ENCODE peak calls at places on chromosomes 6 and 20, in five cellular contexts. V is astrocyte, D is mammary epithelial cell, U is sigmoid colon, Y is ovary. E is an unnamed sample.
A peak's percentile ranks its signal among the peaks of the same experiment; 100 is the strongest.

GRCh38 chr6:129929433-129929832 is 68.3 kb upstream of the TMEM244 start:
- DNase-seq in V (peak; percentile 88), D (peak; percentile 72), U (no peak), Y (no peak), E (no peak)

GRCh38 chr6:43921548-43922422 is 151.8 kb downstream of the VEGFA start:
- DNase-seq in V (no peak), D (no peak), U (peak; percentile 38), Y (no peak), E (no peak)

GRCh38 chr6:8549381-8549780 is 114.0 kb upstream of the SLC35B3 start:
- DNase-seq in V (no peak), D (no peak), U (no peak), Y (no peak), E (no peak)

GRCh38 chr20:14383326-14383725 is 45.9 kb upstream of the FLRT3 start:
- DNase-seq in V (no peak), D (no peak), U (no peak), Y (no peak), E (no peak)

GRCh38 chr6:43742931-43743632 is 26.9 kb upstream of the VEGFA start:
- DNase-seq in V (no peak), D (no peak), U (peak; percentile 58), Y (no peak), E (no peak)

GRCh38 chr20:63706027-63706695 is 1.6 kb downstream of the ARFRP1 start:
- DNase-seq in V (no peak), D (no peak), U (peak; percentile 61), Y (no peak), E (no peak)

GRCh38 chr6:170030284-170031095 is 260.4 kb downstream of the DLL1 start:
- DNase-seq in V (no peak), D (no peak), U (peak; percentile 20), Y (peak; percentile 2), E (peak; percentile 31)

GRCh38 chr20:47740225-47741184 is 44.8 kb downstream of the SULF2 start:
- DNase-seq in V (no peak), D (no peak), U (peak; percentile 72), Y (no peak), E (no peak)

GRCh38 chr20:47438464-47439381 is 63.0 kb upstream of the NCOA3 start:
- DNase-seq in V (peak; percentile 57), D (peak; percentile 52), U (no peak), Y (no peak), E (no peak)

GRCh38 chr20:53943522-53944291 is 126.7 kb downstream of the BCAS1 start:
- DNase-seq in V (no peak), D (no peak), U (no peak), Y (no peak), E (peak; percentile 33)

GRCh38 chr20:20130399-20130798 is 78.1 kb downstream of the CFAP61 start:
- DNase-seq in V (no peak), D (peak; percentile 42), U (no peak), Y (no peak), E (no peak)

GRCh38 chr20:51497542-51498467 is 44.7 kb downstream of the NFATC2 start:
- DNase-seq in V (peak; percentile 49), D (peak; percentile 35), U (no peak), Y (no peak), E (peak; percentile 16)

DNA sequence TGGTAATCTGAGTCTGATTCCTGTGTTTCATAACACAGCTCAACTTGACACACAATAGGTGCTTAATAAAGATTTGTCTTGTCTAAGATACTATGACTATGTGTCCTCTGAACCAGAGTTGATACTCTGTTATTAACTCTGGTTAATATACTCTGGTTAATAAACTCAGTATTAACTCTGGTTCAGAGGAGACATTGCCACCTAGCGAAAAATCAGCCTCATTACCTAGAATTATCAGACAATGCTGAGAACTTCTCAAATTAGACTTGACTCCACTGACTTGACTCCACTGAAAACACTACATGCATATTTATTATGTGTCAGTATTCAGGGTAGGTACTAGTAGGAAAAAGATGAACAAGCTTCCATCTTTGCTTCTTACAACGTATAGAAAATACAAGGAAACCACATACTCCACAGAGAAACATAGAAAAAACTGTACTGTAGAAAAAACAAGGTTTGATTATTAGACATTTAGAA is 73.9 kb downstream of the AHI1 start:
- DNase-seq in V (peak; percentile 20), D (peak; percentile 14), U (no peak), Y (no peak), E (no peak)
- TF ChIP-seq CTCF in V (peak; percentile 75), D (peak; percentile 73), U (peak; percentile 13), Y (peak; percentile 14), E (peak; percentile 81)

DNA sequence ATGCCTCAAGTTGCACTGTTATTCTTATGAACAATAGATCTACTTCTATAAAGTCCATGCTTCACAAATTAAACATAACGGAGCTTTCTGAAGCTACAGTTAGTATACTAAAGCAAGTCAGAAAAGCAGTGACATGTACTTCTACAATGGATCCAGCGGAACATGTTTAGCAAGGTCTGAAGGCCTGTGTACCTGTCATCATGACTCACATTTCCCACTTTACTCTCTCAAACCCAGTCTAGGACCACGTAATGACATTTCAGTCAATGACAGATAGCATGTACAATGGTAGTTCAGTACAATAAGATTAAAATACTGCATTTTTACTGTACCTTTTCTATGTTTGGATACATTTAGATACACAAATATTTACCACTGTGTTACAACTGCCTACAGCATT is 132.1 kb downstream of the MMS22L start:
- DNase-seq in V (no peak), D (peak; percentile 20), U (no peak), Y (no peak), E (no peak)
- H3K36me3 ChIP-seq in V (peaks cover 3% of the 10 kb centered on the region), D (peaks cover 12% of the 10 kb centered on the region), U (no peaks in the 10 kb centered on the region), Y (no peaks in the 10 kb centered on the region), E (no peaks in the 10 kb centered on the region)

GRCh38 chr6:166484863-166485262 is 101.6 kb downstream of the RAMACL start:
- DNase-seq in V (no peak), D (no peak), U (no peak), Y (no peak), E (no peak)

GRCh38 chr6:166487148-166487547 is 99.3 kb downstream of the RAMACL start:
- DNase-seq in V (no peak), D (no peak), U (peak; percentile 34), Y (no peak), E (no peak)

GRCh38 chr6:166483556-166484250 is 101.0 kb upstream of the MPC1 start:
- DNase-seq in V (no peak), D (no peak), U (no peak), Y (no peak), E (no peak)

GRCh38 chr6:166486536-166486880 is 100.0 kb downstream of the RAMACL start:
- DNase-seq in V (no peak), D (no peak), U (peak; percentile 60), Y (no peak), E (no peak)

GRCh38 chr6:166485651-166486535 is 100.6 kb downstream of the RAMACL start:
- DNase-seq in V (no peak), D (no peak), U (no peak), Y (no peak), E (no peak)
- H3K4me1 ChIP-seq in V (peaks cover 2% of the 10 kb centered on the region), D (no peaks in the 10 kb centered on the region), U (no peaks in the 10 kb centered on the region), Y (no peaks in the 10 kb centered on the region), E (peaks cover 19% of the 10 kb centered on the region)

GRCh38 chr6:164130151-164130550 is 715.6 kb downstream of the QKI start:
- DNase-seq in V (no peak), D (no peak), U (no peak), Y (no peak), E (no peak)
- TF ChIP-seq CTCF in V (no peak), D (no peak), U (no peak), Y (no peak), E (no peak)

GRCh38 chr6:56922645-56923044 is 32.3 kb upstream of the BEND6 start:
- DNase-seq in V (no peak), D (no peak), U (no peak), Y (no peak), E (no peak)

GRCh38 chr6:56923565-56923964 is 31.3 kb upstream of the BEND6 start:
- DNase-seq in V (no peak), D (no peak), U (no peak), Y (no peak), E (no peak)

GRCh38 chr6:56930846-56931245 is 24.1 kb upstream of the BEND6 start:
- DNase-seq in V (no peak), D (no peak), U (no peak), Y (no peak), E (no peak)

GRCh38 chr6:56932891-56933473 is 21.9 kb upstream of the BEND6 start:
- DNase-seq in V (no peak), D (no peak), U (no peak), Y (no peak), E (no peak)

GRCh38 chr6:56927538-56928453 is 27.1 kb upstream of the BEND6 start:
- DNase-seq in V (no peak), D (no peak), U (no peak), Y (no peak), E (no peak)
- H3K36me3 ChIP-seq in V (no peaks in the 10 kb centered on the region), D (no peaks in the 10 kb centered on the region), U (no peaks in the 10 kb centered on the region), Y (no peaks in the 10 kb centered on the region), E (no peaks in the 10 kb centered on the region)